ENCODE peak calls at places on chromosomes 1 and 21, in five cellular contexts. R is uterus, O is adipocyte, Z is ovary, U is psoas muscle. E is an unnamed sample.
A peak's percentile ranks its signal among the peaks of the same experiment; 100 is the strongest.

GRCh38 chr1:177185209-177185608 is 14.5 kb downstream of the BRINP2 start:
- DNase-seq in R (no peak), O (peak; percentile 30), Z (no peak), U (no peak), E (no peak)

GRCh38 chr1:212959266-212960220 is 9.2 kb downstream of the VASH2 start:
- DNase-seq in O (no peak), U (no peak), R (no peak), Z (no peak), E (no peak)

GRCh38 chr1:33854091-33854490 is 9.8 kb upstream of the HMGB4 start:
- DNase-seq in U (no peak), O (no peak), Z (no peak), R (no peak), E (no peak)

GRCh38 chr1:184298321-184299052 is 88.3 kb upstream of the C1orf21 start:
- DNase-seq in O (peak; percentile 30), U (no peak), Z (no peak), R (no peak), E (no peak)

GRCh38 chr1:72891976-72892375 is 609.6 kb upstream of the NEGR1 start:
- DNase-seq in O (no peak), Z (no peak), R (no peak), U (no peak), E (no peak)

GRCh38 chr21:43717967-43718871 is 710 bp upstream of the PDXK start:
- DNase-seq in U (peak; percentile 41), R (no peak), O (no peak), Z (no peak), E (no peak)

GRCh38 chr1:46394108-46394871 is at the start of gene FAAH:
- DNase-seq in O (no peak), U (peak; percentile 74), Z (peak; percentile 70), R (peak; percentile 47), E (peak; percentile 68)

GRCh38 chr1:43552813-43553212 is 22.1 kb downstream of the PTPRF start:
- DNase-seq in R (peak; percentile 88), Z (peak; percentile 87), O (no peak), U (no peak), E (peak; percentile 54)

DNA sequence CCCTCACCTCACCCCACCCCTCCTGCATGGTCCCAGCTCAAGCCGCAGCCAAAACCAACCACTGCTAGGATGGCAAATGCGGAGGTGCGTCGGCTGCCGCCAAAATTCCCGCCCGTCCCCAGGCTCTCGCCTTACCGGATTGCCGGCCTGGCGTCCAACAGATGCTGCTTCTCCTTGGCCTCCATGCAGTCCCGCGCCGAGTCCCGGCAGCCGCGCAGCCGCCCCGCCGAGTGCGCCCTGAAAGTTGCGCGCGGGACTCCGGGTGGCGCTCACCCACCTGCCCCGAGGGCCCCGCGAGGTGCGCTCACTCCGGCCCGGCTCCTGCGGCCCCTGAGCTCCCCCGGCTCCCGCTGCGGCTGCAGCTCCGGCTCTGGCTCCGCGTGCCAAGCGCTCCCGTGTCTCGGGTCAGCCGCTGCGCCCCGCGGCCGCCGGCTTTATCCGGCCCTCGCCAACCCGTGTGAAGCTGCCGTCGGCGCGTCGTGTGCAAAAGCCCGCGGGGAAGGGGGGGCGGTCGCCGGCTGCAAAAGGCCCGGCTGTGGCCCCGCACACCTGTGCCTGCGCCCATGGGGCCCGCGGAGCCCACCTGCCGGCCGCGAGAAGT is at the start of gene SLC30A2:
- DNase-seq in O (peak; percentile 39), R (no peak), Z (no peak), U (no peak), E (no peak)
- H3K27me3 ChIP-seq in O (peaks cover 90% of the 10 kb centered on the region), R (peaks cover 14% of the 10 kb centered on the region), Z (peaks cover 3% of the 10 kb centered on the region), U (no peaks in the 10 kb centered on the region), E (peaks cover 85% of the 10 kb centered on the region)

GRCh38 chr1:18901952-18902522 is 318 bp downstream of the ALDH4A1 start:
- DNase-seq in Z (no peak), O (peak; percentile 72), R (no peak), U (peak; percentile 45), E (peak; percentile 25)
- H3K4me1 ChIP-seq in Z (no peaks in the 10 kb centered on the region), O (peaks cover 26% of the 10 kb centered on the region), R (no peaks in the 10 kb centered on the region), U (peaks cover 27% of the 10 kb centered on the region), E (peaks cover 38% of the 10 kb centered on the region)

DNA sequence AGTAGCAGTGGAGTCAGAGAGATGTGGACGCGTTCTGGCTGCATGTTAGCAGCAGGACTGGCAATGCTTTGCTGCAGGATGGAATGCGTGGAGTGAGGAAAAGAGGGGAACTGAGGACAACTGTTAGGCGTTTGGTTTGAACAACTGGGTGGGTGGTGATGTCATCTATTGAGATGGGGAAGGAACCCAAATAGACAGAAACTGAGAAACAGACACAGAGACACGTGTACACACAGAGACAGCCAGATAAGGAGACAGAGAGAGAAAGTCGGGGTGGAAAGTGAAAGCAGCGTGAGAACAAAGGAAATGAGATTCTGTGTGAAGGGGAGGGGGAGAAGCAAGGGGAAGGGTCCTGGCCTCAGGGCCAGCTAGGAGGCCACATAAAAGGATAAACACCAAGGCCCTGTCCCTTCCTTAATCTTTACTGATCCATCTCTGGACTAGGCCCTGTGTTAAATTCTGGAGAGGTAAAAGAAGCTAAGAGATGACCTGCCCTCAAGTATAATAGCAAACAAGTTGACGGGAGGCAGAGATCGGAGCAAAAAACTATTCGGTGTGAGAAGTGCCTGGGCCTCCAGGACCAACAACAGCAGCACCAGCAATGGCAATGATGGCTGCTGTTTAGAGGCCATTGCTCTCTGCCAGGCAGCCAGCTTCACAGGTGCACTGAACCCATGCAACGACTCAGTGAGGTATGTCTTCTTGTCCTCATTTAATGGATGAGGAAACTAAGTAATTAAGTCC is 31.6 kb downstream of the VWA5B1 start:
- DNase-seq in R (no peak), Z (no peak), U (no peak), O (no peak), E (no peak)
- H3K27me3 ChIP-seq in R (no peaks in the 10 kb centered on the region), Z (no peaks in the 10 kb centered on the region), U (peaks cover 6% of the 10 kb centered on the region), O (peaks cover 33% of the 10 kb centered on the region), E (peaks cover 25% of the 10 kb centered on the region)

DNA sequence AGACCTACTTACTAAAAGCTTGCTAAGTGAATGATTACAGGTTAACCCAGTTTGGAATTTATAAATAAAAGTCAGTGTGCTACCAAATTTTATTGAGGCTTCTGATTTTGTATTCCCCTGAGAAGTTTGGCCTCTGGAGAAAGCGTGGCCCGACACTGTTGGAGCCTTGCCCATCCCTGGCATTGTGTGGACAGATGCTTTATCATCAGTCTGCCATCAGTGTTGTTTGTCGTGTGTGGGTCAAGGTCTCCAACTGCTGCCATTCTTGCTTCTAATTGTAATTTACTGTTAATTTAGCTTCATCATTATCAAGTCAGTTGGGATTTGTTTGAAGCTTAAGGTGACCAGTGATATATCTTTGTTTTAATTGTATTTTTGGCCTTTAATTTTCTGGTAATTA is 62.0 kb upstream of the LPGAT1 start:
- DNase-seq in O (no peak), R (no peak), U (no peak), Z (no peak), E (no peak)
- H3K4me1 ChIP-seq in O (peaks cover 2% of the 10 kb centered on the region), R (no peaks in the 10 kb centered on the region), U (no peaks in the 10 kb centered on the region), Z (no peaks in the 10 kb centered on the region), E (no peaks in the 10 kb centered on the region)

GRCh38 chr1:29256979-29257804 is 20.9 kb downstream of the PTPRU start:
- DNase-seq in Z (peak; percentile 82), R (peak; percentile 33), O (peak; percentile 72), U (no peak), E (no peak)
- H3K27me3 ChIP-seq in Z (no peaks in the 10 kb centered on the region), R (no peaks in the 10 kb centered on the region), O (no peaks in the 10 kb centered on the region), U (peaks cover 2% of the 10 kb centered on the region), E (peaks cover 34% of the 10 kb centered on the region)

GRCh38 chr1:154420961-154421924 is 16.1 kb downstream of the IL6R start:
- DNase-seq in Z (peak; percentile 37), O (no peak), U (no peak), R (no peak), E (no peak)
- H3K4me1 ChIP-seq in Z (peaks cover 29% of the 10 kb centered on the region), O (peaks cover 59% of the 10 kb centered on the region), U (peaks cover 90% of the 10 kb centered on the region), R (peaks cover 33% of the 10 kb centered on the region), E (peaks cover 86% of the 10 kb centered on the region)

GRCh38 chr1:47433037-47433421 is 4.8 kb upstream of the FOXD2 start:
- DNase-seq in U (no peak), R (no peak), Z (no peak), O (no peak), E (no peak)

GRCh38 chr1:47434051-47434842 is 3.6 kb upstream of the FOXD2 start:
- DNase-seq in Z (peak; percentile 67), R (peak; percentile 32), U (no peak), O (no peak), E (peak; percentile 58)

GRCh38 chr1:47431534-47431933 is 6.3 kb upstream of the FOXD2 start:
- DNase-seq in O (peak; percentile 73), Z (no peak), R (no peak), U (no peak), E (no peak)

GRCh38 chr1:47432071-47433036 is 5.5 kb upstream of the FOXD2 start:
- DNase-seq in R (peak; percentile 49), U (peak; percentile 69), O (peak; percentile 92), Z (peak; percentile 68), E (peak; percentile 71)

GRCh38 chr1:47433453-47434050 is 4.3 kb upstream of the FOXD2 start:
- DNase-seq in Z (no peak), O (no peak), U (no peak), R (no peak), E (no peak)
- H3K27me3 ChIP-seq in Z (no peaks in the 10 kb centered on the region), O (peaks cover 34% of the 10 kb centered on the region), U (peaks cover 36% of the 10 kb centered on the region), R (peaks cover 59% of the 10 kb centered on the region), E (peaks cover 99% of the 10 kb centered on the region)